ENCODE peak calls at places on chromosomes 11 and 22, in five cellular contexts. V is A549, W is osteoblast, K is IMR-90, T is cardiac muscle cell. U is an unnamed sample. For H3K4me1, the result is how much of the 10 kb centered on the place peaks cover.

GRCh38 chr22:50190182-50190951 is 4.7 kb downstream of the TRABD start:
- DNase-seq in V (peak), W (peak), K (no peak), T (peak), U (peak)

GRCh38 chr11:70703141-70704052 is 305.1 kb downstream of the CTTN start:
- DNase-seq in V (no peak), W (peak), K (no peak), T (no peak), U (no peak)

GRCh38 chr11:109209572-109209971 is 212.4 kb upstream of the C11orf87 start:
- DNase-seq in V (no peak), W (no peak), K (no peak), T (no peak), U (no peak)

GRCh38 chr11:34185926-34186841 is 80.8 kb downstream of the NAT10 start:
- DNase-seq in V (no peak), W (peak), K (no peak), T (peak), U (no peak)

GRCh38 chr22:45651931-45652528 is 19.6 kb upstream of the ATXN10 start:
- DNase-seq in V (no peak), W (no peak), K (no peak), T (no peak), U (no peak)

GRCh38 chr11:107014871-107015270 is 3.4 kb downstream of the GUCY1A2 start:
- DNase-seq in V (no peak), W (no peak), K (no peak), T (peak), U (no peak)

GRCh38 chr11:15663778-15664218 is 549.1 kb downstream of the INSC start:
- DNase-seq in V (no peak), W (no peak), K (no peak), T (no peak), U (no peak)

GRCh38 chr22:19129871-19130270 is 1.2 kb upstream of the TSSK2 start:
- DNase-seq in V (no peak), W (peak), K (no peak), T (no peak), U (no peak)

GRCh38 chr11:7677071-7677470 is 3.8 kb upstream of the CYB5R2 start:
- DNase-seq in V (no peak), W (peak), K (peak), T (peak), U (no peak)

GRCh38 chr11:122748968-122749687 is 89.2 kb upstream of the CRTAM start:
- DNase-seq in V (no peak), W (peak), K (peak), T (peak), U (no peak)

GRCh38 chr11:115528217-115528616 is 24.0 kb upstream of the CADM1 start:
- DNase-seq in V (no peak), W (no peak), K (no peak), T (no peak), U (peak)

GRCh38 chr22:19287076-19287724 is 4.3 kb downstream of the CLTCL1 start:
- DNase-seq in V (no peak), W (no peak), K (peak), T (peak), U (no peak)

GRCh38 chr11:14409891-14410290 is 50.9 kb upstream of the RRAS2 start:
- DNase-seq in V (no peak), W (no peak), K (no peak), T (no peak), U (no peak)

GRCh38 chr11:12717851-12718291 is 43.6 kb downstream of the TEAD1 start:
- DNase-seq in V (no peak), W (no peak), K (no peak), T (no peak), U (no peak)

GRCh38 chr11:46210133-46210636 is 67.3 kb upstream of the CREB3L1 start:
- DNase-seq in V (peak), W (peak), K (peak), T (peak), U (no peak)

GRCh38 chr11:61122761-61123160 is 20.5 kb downstream of the CD5 start:
- DNase-seq in V (no peak), W (no peak), K (no peak), T (no peak), U (no peak)

GRCh38 chr11:17743808-17744119 is 9.2 kb downstream of the KCNC1 start:
- DNase-seq in V (no peak), W (peak), K (peak), T (peak), U (no peak)

GRCh38 chr11:11243258-11243789 is 109.7 kb downstream of the CSNK2A3 start:
- DNase-seq in V (no peak), W (no peak), K (no peak), T (no peak), U (peak)

GRCh38 chr11:125301301-125301700 is 136.8 kb downstream of the PKNOX2 start:
- DNase-seq in V (no peak), W (no peak), K (no peak), T (no peak), U (no peak)

GRCh38 chr11:116558504-116559252 is 214.1 kb downstream of the BUD13 start:
- DNase-seq in V (no peak), W (no peak), K (peak), T (peak), U (no peak)

GRCh38 chr11:122797651-122798050 is 40.6 kb upstream of the CRTAM start:
- DNase-seq in V (no peak), W (no peak), K (no peak), T (peak), U (no peak)

GRCh38 chr22:23245045-23245798 is 64.9 kb downstream of the BCR start:
- DNase-seq in V (no peak), W (peak), K (peak), T (no peak), U (no peak)
- H3K4me1 ChIP-seq in V (under half), W (half or more), K (under half), T (under half), U (under half)

GRCh38 chr11:65630215-65630614 is 7.7 kb upstream of the SIPA1 start:
- DNase-seq in V (no peak), W (no peak), K (no peak), T (no peak), U (no peak)
- H3K4me3 ChIP-seq in V (no peak), W (no peak), K (no peak), T (no peak), U (no peak)

GRCh38 chr11:64842366-64842759 is 2.1 kb downstream of the CDC42BPG start:
- DNase-seq in V (no peak), W (peak), K (no peak), T (no peak), U (no peak)

GRCh38 chr11:64844330-64845124 is at the start of gene CDC42BPG:
- DNase-seq in V (peak), W (peak), K (peak), T (peak), U (peak)

GRCh38 chr11:64841592-64842365 is 2.7 kb downstream of the CDC42BPG start:
- DNase-seq in V (no peak), W (no peak), K (no peak), T (no peak), U (no peak)

GRCh38 chr11:64843971-64844329 is 503 bp downstream of the CDC42BPG start:
- DNase-seq in V (no peak), W (no peak), K (no peak), T (no peak), U (no peak)

GRCh38 chr11:64842851-64843841 is 1.3 kb downstream of the CDC42BPG start:
- DNase-seq in V (peak), W (peak), K (no peak), T (no peak), U (peak)
- H3K27ac ChIP-seq in V (peak), W (no peak), K (no peak), T (no peak), U (no peak)

DNA sequence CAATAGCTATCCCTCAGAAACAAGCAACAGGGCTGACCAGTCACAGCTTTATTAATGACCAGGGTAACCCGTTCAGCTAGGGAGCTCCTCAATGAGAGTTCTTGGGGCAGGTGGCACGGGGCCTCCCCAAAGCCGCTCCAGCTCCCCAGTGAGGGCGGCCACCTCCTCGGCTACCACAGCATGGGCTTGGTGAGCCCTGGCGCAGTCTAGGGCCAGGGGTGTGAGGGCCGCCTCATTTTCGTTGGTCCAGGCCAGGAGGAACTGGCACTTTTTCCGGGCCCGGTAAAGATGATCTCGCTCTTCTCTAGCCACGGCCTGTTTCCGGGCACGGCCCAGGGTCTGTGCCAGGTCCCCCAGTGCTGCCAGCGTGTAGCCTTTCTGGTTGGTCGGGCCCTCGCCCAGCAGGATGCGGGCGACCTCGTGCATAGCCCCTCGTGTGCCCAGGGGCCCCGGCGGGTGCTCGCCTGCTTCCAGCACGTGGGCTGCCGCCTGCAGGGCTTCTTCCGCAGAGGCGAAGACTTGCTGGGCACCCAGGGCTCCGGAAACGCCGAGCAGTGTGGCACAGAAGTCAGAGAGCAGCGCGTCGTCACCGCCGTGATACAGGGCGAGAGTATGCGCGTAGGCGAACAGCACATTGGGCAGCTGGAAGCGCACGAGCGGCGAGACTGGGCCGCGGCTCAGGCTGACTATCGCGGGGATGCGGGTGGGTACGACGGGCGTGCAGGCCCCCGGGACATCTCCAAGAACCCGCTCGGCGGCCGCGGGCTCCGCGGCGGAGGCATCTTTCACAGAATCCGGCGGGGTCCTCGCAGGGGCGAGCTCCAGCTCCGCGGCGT is 913 bp downstream of the ZNHIT2 start:
- DNase-seq in V (no peak), W (peak), K (peak), T (peak), U (peak)
- H3K4me1 ChIP-seq in V (under half), W (under half), K (under half), T (under half), U (under half)

GRCh38 chr11:132943737-132944556 is 588.4 kb downstream of the OPCML start:
- DNase-seq in V (no peak), W (no peak), K (no peak), T (no peak), U (peak)
- H3K4me3 ChIP-seq in V (no peak), W (peak), K (peak), T (peak), U (peak)

GRCh38 chr11:118896472-118896913 is 12.8 kb downstream of the CXCR5 start:
- DNase-seq in V (no peak), W (peak), K (no peak), T (no peak), U (peak)
- H3K27ac ChIP-seq in V (peak), W (no peak), K (no peak), T (no peak), U (no peak)

GRCh38 chr11:119377961-119378667 is 3.4 kb downstream of the USP2 start:
- DNase-seq in V (no peak), W (no peak), K (no peak), T (no peak), U (no peak)
- H3K4me1 ChIP-seq in V (under half), W (under half), K (under half), T (half or more), U (under half)

GRCh38 chr22:22712666-22713365 is 68.4 kb downstream of the GGTLC2 start:
- DNase-seq in V (no peak), W (no peak), K (no peak), T (no peak), U (no peak)
- H3K4me3 ChIP-seq in V (no peak), W (no peak), K (no peak), T (no peak), U (no peak)

DNA sequence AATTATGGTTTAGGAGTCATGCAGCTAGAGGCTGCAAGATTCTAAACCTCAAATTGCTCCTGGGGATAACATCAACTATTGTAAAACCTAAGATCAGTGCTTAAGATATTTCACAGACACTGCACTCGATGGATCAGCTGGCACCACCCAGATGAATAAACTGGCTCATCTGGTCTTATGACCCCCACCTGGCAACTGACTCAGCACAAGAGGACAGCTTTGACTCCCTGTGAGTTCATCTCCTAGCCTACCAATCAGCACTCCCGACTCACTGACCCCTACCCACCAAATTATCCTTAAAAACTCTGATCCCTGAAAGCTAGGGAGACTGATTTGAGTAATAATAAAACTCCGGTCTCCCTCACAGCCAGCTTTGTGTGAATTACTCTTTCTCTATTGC is 782 bp upstream of the TTC12 start:
- DNase-seq in V (no peak), W (no peak), K (peak), T (no peak), U (no peak)
- H3K27ac ChIP-seq in V (no peak), W (no peak), K (no peak), T (no peak), U (no peak)

U was measured in right cardiac atrium.